ENCODE peak calls at places on chromosomes 13 and 19, in ten cellular contexts. K is testis, E is GM23338, U is kidney epithelial cell, O is BE2C, C is fibroblast of mammary gland, B is fibroblast of the aortic adventitia, L is lung, G is dorsolateral prefrontal cortex, D is uterus. T is an unnamed sample.

GRCh38 chr13:102236341-102236740 is 165.5 kb downstream of the FGF14 start:
- DNase-seq in K (no peak), U (no peak), C (no peak), D (no peak), E (no peak), O (no peak), B (no peak), G (no peak), L (no peak), T (no peak)

GRCh38 chr19:14473915-14474578 is 1.1 kb downstream of the PTGER1 start:
- DNase-seq in K (peak), B (no peak), D (no peak), C (no peak), E (peak), O (no peak), U (no peak), G (no peak), L (no peak), T (no peak)

GRCh38 chr19:44904426-44904994 is 1.1 kb upstream of the APOE start:
- DNase-seq in L (no peak), D (no peak), B (no peak), C (no peak), O (no peak), U (no peak), G (no peak), E (peak), K (no peak), T (no peak)

GRCh38 chr13:50224534-50224933 is 209.3 kb downstream of the KCNRG start:
- DNase-seq in C (peak), K (no peak), G (no peak), U (no peak), E (no peak), D (no peak), L (no peak), O (no peak), B (no peak), T (peak)

GRCh38 chr19:35637165-35637564 is 4.4 kb upstream of the ETV2 start:
- DNase-seq in B (no peak), L (no peak), D (no peak), K (no peak), E (no peak), U (no peak), C (no peak), G (no peak), O (no peak), T (no peak)

GRCh38 chr19:8363803-8364771 is at the start of gene ANGPTL4:
- DNase-seq in L (peak), D (peak), G (no peak), K (peak), O (peak), E (peak), B (peak), U (no peak), C (peak), T (peak)

GRCh38 chr19:15450528-15450890 is 753 bp upstream of the WIZ start:
- DNase-seq in K (no peak), B (no peak), G (no peak), L (no peak), O (no peak), U (no peak), D (no peak), E (no peak), C (no peak), T (no peak)

GRCh38 chr13:46817081-46817480 is 20.1 kb upstream of the ESD start:
- DNase-seq in O (no peak), E (peak), L (no peak), B (peak), K (no peak), D (no peak), G (no peak), U (no peak), C (peak), T (peak)

GRCh38 chr19:15643387-15643786 is 2.7 kb downstream of the CYP4F3 start:
- DNase-seq in K (no peak), G (no peak), E (no peak), B (no peak), U (no peak), O (no peak), L (no peak), C (no peak), D (no peak), T (no peak)

DNA sequence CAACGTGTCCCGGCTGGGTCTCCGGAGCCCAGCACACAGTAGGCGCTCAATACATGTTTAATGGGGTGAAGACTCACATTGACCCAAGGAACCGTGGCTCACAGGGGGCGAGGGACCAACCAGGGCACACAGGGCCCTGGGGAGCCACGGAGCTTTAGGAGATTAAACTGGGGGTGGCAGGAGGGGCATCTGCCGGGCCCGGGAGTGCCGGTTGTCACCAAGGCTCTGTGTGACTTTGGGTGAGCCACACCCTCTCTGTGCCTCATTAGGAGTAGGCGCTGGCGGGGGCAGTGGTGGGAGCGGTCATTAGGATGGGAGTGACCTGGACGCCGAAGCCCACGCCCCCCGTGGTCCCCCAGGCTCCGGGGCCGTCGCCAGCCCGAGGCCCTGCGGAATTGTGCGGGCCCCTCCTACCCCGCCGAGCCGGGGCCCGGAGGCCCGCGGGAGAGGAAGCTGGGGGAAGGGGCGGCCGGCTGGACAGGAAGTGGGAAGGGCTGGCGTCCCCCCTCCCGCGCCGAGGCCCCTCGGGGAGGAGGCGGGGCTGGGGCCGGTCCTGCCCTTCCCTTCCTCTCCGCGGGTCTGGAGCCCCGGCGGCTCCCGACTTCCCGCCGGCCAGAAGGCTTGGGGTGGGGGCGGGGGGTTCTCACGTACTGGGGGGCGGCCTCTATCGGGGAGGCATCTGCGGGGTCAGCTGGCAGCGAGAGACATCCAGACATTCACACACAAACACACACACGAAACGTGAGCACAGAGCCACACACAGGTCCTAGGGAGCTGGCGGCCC is 1.8 kb upstream of the SSBP4 start:
- DNase-seq in G (no peak), D (peak), U (no peak), E (peak), O (peak), B (peak), C (peak), K (peak), L (no peak), T (peak)
- H3K4me3 ChIP-seq in G (peak), D (peak), U (peak), E (peak), O (peak), B (peak), C (peak), K (peak), L (no peak), T (peak)

DNA sequence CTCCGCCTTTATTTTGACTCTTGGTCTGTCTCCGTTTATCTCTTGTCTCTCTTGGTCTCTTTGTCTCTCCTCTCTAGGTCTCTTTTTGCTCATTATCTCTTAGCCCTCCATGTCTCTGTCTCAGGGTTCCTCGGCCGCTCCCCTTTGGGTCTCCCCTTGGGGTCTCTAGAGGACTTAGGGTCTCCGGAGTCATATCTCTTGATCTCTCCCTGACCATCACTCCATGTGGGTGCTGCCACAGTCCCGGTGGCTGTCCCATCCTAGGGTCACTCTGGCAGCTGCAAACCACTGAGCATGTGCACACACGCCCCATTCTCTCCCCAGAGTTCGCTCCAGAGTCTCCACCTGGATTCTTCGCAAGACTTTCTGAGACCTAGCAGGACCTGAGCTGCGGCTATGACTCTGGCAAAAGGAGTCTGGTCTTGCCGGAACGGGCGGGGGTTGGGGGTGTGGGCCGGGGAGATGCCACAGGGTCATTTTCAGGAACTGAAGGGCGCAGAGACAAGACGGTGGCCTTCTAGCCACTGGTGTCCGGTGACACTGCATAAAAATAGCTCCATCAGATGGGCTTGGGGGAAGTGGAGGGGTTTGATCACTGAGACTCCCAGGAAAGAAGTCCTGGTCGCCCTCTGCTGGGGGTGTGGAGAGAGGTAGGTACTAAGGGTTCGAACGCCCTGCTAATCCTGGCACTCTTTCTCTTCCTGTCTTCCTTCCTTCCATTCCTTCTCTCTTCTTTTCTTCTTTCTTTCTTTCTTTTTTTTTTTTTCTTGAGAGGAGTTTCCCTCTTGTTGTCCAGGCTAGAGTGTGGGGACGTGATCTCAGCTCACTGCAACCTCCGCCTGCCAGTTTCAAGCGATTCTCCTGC is 1.2 kb upstream of the KCNA7 start:
- DNase-seq in O (peak), U (no peak), K (no peak), D (no peak), G (no peak), E (peak), B (no peak), C (peak), L (no peak), T (no peak)
- TF ChIP-seq CTCF in O (peak), U (peak), K (no peak), D (no peak), G (no peak), E (peak), B (peak), C (peak), L (no peak), T (peak)

DNA sequence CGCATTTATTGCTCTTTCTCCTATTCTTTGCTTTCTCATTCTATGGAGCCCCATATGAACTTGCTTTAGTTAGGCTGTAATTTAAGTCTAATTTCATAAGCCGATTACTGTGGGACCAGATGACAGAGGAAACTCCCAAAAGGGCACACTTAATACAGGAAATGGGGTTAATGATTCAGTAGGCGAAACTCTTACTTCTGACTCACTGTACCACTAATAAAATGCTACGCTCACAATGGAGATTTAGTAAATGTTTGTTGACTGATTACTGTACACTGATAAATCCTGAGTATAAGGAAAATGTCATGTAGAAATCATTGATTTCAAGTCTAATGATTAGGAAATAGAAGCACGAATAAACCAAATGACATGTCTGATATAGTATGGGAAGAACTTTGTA is 276.4 kb downstream of the KLF5 start:
- DNase-seq in E (no peak), C (peak), D (no peak), L (no peak), U (peak), O (no peak), B (peak), G (no peak), K (no peak), T (peak)
- H3K4me3 ChIP-seq in E (no peak), C (no peak), D (no peak), L (no peak), U (no peak), O (no peak), B (no peak), G (no peak), K (no peak), T (no peak)

GRCh38 chr13:66689037-66689619 is 541.0 kb downstream of the PCDH9 start:
- DNase-seq in L (no peak), D (no peak), K (no peak), B (peak), G (no peak), U (no peak), C (peak), E (peak), O (no peak), T (peak)
- TF ChIP-seq CTCF in L (no peak), D (no peak), K (no peak), B (peak), G (no peak), U (peak), C (peak), E (peak), O (peak), T (peak)

GRCh38 chr13:42330991-42331390 is 59.0 kb downstream of the AKAP11 start:
- DNase-seq in U (no peak), G (no peak), E (no peak), O (no peak), L (no peak), D (no peak), K (no peak), C (peak), B (peak), T (peak)

GRCh38 chr13:42329239-42329638 is 57.3 kb downstream of the AKAP11 start:
- DNase-seq in C (no peak), D (no peak), L (no peak), K (no peak), O (no peak), B (no peak), G (no peak), E (no peak), U (no peak), T (no peak)

GRCh38 chr13:42337808-42338600 is 66.1 kb downstream of the AKAP11 start:
- DNase-seq in B (no peak), G (no peak), C (no peak), L (no peak), U (no peak), E (no peak), K (no peak), O (no peak), D (no peak), T (no peak)

GRCh38 chr13:42334329-42334706 is 62.4 kb downstream of the AKAP11 start:
- DNase-seq in L (no peak), D (no peak), G (no peak), O (no peak), U (no peak), E (no peak), K (no peak), B (no peak), C (no peak), T (no peak)

GRCh38 chr13:42333613-42334328 is 61.8 kb downstream of the AKAP11 start:
- DNase-seq in B (peak), C (peak), D (no peak), K (peak), G (no peak), O (no peak), E (peak), U (peak), L (no peak), T (peak)
- H3K4me3 ChIP-seq in B (no peak), C (no peak), D (no peak), K (no peak), G (no peak), O (no peak), E (no peak), U (no peak), L (no peak), T (no peak)

GRCh38 chr19:4449022-4449825 is 8.4 kb downstream of the UBXN6 start:
- DNase-seq in E (no peak), U (no peak), K (peak), L (no peak), D (no peak), G (peak), B (peak), O (no peak), C (peak), T (no peak)
- TF ChIP-seq CTCF in E (peak), U (no peak), K (no peak), L (no peak), D (no peak), G (no peak), B (no peak), O (no peak), C (no peak), T (no peak)

GRCh38 chr19:982567-983170 is 1.5 kb upstream of the WDR18 start:
- DNase-seq in G (peak), C (peak), B (peak), D (peak), L (peak), K (peak), U (no peak), O (peak), E (peak), T (peak)
- H3K4me3 ChIP-seq in G (no peak), C (peak), B (peak), D (no peak), L (no peak), K (peak), U (peak), O (peak), E (peak), T (peak)